ENCODE peak calls at places on chromosomes 3 and 15, in seven cellular contexts. One of them, this sample, is unnamed.

GRCh38 chr15:60713096-60714084 is 234.4 kb upstream of the ICE2 start:
- DNase-seq in AG09309: no peak
- DNase-seq in epithelial cell of esophagus: no peak
- DNase-seq in transverse colon: no peak
- DNase-seq in GM12878: no peak
- DNase-seq in bronchial epithelial cell: peak
- DNase-seq in suprapubic skin: no peak
- DNase-seq in this sample: no peak

GRCh38 chr3:36201546-36201945 is 178.8 kb upstream of the STAC start:
- DNase-seq in transverse colon: no peak
- DNase-seq in epithelial cell of esophagus: peak
- DNase-seq in AG09309: no peak
- DNase-seq in suprapubic skin: no peak
- DNase-seq in GM12878: no peak
- DNase-seq in bronchial epithelial cell: no peak
- DNase-seq in this sample: no peak

GRCh38 chr15:72593838-72594237 is 60.7 kb upstream of the GOLGA6B start:
- DNase-seq in epithelial cell of esophagus: no peak
- DNase-seq in AG09309: no peak
- DNase-seq in transverse colon: no peak
- DNase-seq in suprapubic skin: no peak
- DNase-seq in GM12878: no peak
- DNase-seq in bronchial epithelial cell: no peak
- DNase-seq in this sample: no peak

GRCh38 chr3:77392181-77392580 is 352.3 kb downstream of the ROBO2 start:
- DNase-seq in bronchial epithelial cell: no peak
- DNase-seq in GM12878: no peak
- DNase-seq in transverse colon: no peak
- DNase-seq in epithelial cell of esophagus: no peak
- DNase-seq in AG09309: no peak
- DNase-seq in suprapubic skin: no peak
- DNase-seq in this sample: no peak

GRCh38 chr3:177037241-177037640 is 160.0 kb downstream of the TBL1XR1 start:
- DNase-seq in epithelial cell of esophagus: peak
- DNase-seq in GM12878: no peak
- DNase-seq in suprapubic skin: no peak
- DNase-seq in AG09309: no peak
- DNase-seq in bronchial epithelial cell: peak
- DNase-seq in transverse colon: no peak
- DNase-seq in this sample: no peak

GRCh38 chr15:43414196-43414595 is 43.3 kb downstream of the TUBGCP4 start:
- DNase-seq in GM12878: no peak
- DNase-seq in transverse colon: no peak
- DNase-seq in bronchial epithelial cell: no peak
- DNase-seq in epithelial cell of esophagus: no peak
- DNase-seq in AG09309: no peak
- DNase-seq in suprapubic skin: no peak
- DNase-seq in this sample: no peak

GRCh38 chr15:67120009-67120838 is 54.8 kb downstream of the SMAD3 start:
- DNase-seq in AG09309: no peak
- DNase-seq in bronchial epithelial cell: no peak
- DNase-seq in epithelial cell of esophagus: no peak
- DNase-seq in suprapubic skin: no peak
- DNase-seq in transverse colon: no peak
- DNase-seq in GM12878: no peak
- DNase-seq in this sample: no peak

GRCh38 chr3:45929042-45929679 is 14.1 kb upstream of the CXCR6 start:
- DNase-seq in transverse colon: peak
- DNase-seq in AG09309: no peak
- DNase-seq in bronchial epithelial cell: peak
- DNase-seq in suprapubic skin: no peak
- DNase-seq in GM12878: no peak
- DNase-seq in epithelial cell of esophagus: peak
- DNase-seq in this sample: no peak

GRCh38 chr3:69324362-69325025 is 61.4 kb downstream of the FRMD4B start:
- DNase-seq in epithelial cell of esophagus: peak
- DNase-seq in GM12878: no peak
- DNase-seq in AG09309: no peak
- DNase-seq in bronchial epithelial cell: no peak
- DNase-seq in transverse colon: no peak
- DNase-seq in suprapubic skin: no peak
- DNase-seq in this sample: no peak
- TF ChIP-seq CTCF in epithelial cell of esophagus: peak
- TF ChIP-seq CTCF in GM12878: peak
- TF ChIP-seq CTCF in AG09309: peak
- TF ChIP-seq CTCF in bronchial epithelial cell: peak
- TF ChIP-seq CTCF in transverse colon: no peak
- TF ChIP-seq CTCF in suprapubic skin: peak
- TF ChIP-seq CTCF in this sample: no peak

GRCh38 chr3:151278223-151278622 is at the start of gene P2RY14:
- DNase-seq in bronchial epithelial cell: no peak
- DNase-seq in GM12878: no peak
- DNase-seq in AG09309: no peak
- DNase-seq in transverse colon: no peak
- DNase-seq in suprapubic skin: no peak
- DNase-seq in epithelial cell of esophagus: no peak
- DNase-seq in this sample: no peak
- H3K4me3 ChIP-seq in bronchial epithelial cell: no peak
- H3K4me3 ChIP-seq in GM12878: no peak
- H3K4me3 ChIP-seq in AG09309: no peak
- H3K4me3 ChIP-seq in transverse colon: no peak
- H3K4me3 ChIP-seq in suprapubic skin: peak
- H3K4me3 ChIP-seq in epithelial cell of esophagus: no peak
- H3K4me3 ChIP-seq in this sample: peak

DNA sequence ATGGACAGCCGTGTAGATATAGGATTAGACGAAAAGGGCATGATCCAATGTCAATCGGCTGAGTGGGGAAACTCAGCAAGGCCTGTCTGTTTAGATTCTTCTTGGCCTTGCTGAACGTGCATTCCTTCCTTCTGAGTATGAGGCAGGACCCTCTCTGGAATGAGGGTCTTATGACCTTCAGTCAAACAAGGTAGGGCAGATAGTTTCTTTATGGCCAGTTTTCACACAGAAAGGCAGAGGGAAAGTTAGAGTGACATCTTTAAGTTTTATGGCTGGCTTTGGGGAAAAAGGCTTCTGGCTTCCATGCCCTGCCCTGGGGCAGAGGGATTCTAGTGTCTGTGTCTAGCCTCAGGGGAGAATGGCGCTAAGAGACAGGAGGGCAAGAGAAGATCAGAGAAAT is 29.7 kb downstream of the ARNT2 start:
- DNase-seq in AG09309: no peak
- DNase-seq in GM12878: no peak
- DNase-seq in epithelial cell of esophagus: no peak
- DNase-seq in transverse colon: no peak
- DNase-seq in suprapubic skin: no peak
- DNase-seq in bronchial epithelial cell: no peak
- DNase-seq in this sample: no peak
- TF ChIP-seq CTCF in AG09309: no peak
- TF ChIP-seq CTCF in GM12878: no peak
- TF ChIP-seq CTCF in epithelial cell of esophagus: no peak
- TF ChIP-seq CTCF in transverse colon: no peak
- TF ChIP-seq CTCF in suprapubic skin: no peak
- TF ChIP-seq CTCF in bronchial epithelial cell: no peak
- TF ChIP-seq CTCF in this sample: no peak

GRCh38 chr3:47162695-47163022 is 1.3 kb downstream of the SETD2 start:
- DNase-seq in GM12878: no peak
- DNase-seq in epithelial cell of esophagus: peak
- DNase-seq in AG09309: no peak
- DNase-seq in bronchial epithelial cell: peak
- DNase-seq in suprapubic skin: no peak
- DNase-seq in transverse colon: no peak
- DNase-seq in this sample: no peak
- H3K4me3 ChIP-seq in GM12878: peak
- H3K4me3 ChIP-seq in epithelial cell of esophagus: peak
- H3K4me3 ChIP-seq in AG09309: peak
- H3K4me3 ChIP-seq in bronchial epithelial cell: peak
- H3K4me3 ChIP-seq in suprapubic skin: peak
- H3K4me3 ChIP-seq in transverse colon: peak
- H3K4me3 ChIP-seq in this sample: peak